ENCODE peak calls at places on chromosome 7, in five cellular contexts. U is GDM1, J is NCI-H2081 treated with DMSO at 0.1 percent for 48 hours, L is activated T-cell treated with anti-CD3 and anti-CD28 coated beads for 24 hours, G is GM03348. F is an unnamed sample.
A peak's percentile ranks its signal among the peaks of the same experiment; 100 is the strongest.

GRCh38 chr7:322708-323111 is 32.7 kb downstream of the FOXL3 start:
- DNase-seq in U (no peak), J (no peak), L (no peak), G (no peak), F (peak; percentile 68)

GRCh38 chr7:98321301-98321700 is 39.8 kb downstream of the BRI3 start:
- DNase-seq in U (no peak), J (no peak), L (no peak), G (no peak), F (no peak)

GRCh38 chr7:18257711-18258110 is 230.1 kb upstream of the PRPS1L1 start:
- DNase-seq in U (no peak), J (no peak), L (no peak), G (peak; percentile 27), F (no peak)

GRCh38 chr7:37405603-37406122 is 43.0 kb downstream of the ELMO1 start:
- DNase-seq in U (no peak), J (no peak), L (no peak), G (no peak), F (peak; percentile 94)

GRCh38 chr7:22617166-22617565 is 109.8 kb upstream of the IL6 start:
- DNase-seq in U (no peak), J (no peak), L (no peak), G (no peak), F (no peak)

GRCh38 chr7:37430644-37431043 is 18.0 kb downstream of the ELMO1 start:
- DNase-seq in U (no peak), J (no peak), L (no peak), G (no peak), F (no peak)

GRCh38 chr7:92598310-92598981 is 8.3 kb upstream of the FAM133B start:
- DNase-seq in U (no peak), J (no peak), L (no peak), G (no peak), F (no peak)

GRCh38 chr7:97722386-97722785 is 9.5 kb upstream of the TAC1 start:
- DNase-seq in U (no peak), J (no peak), L (no peak), G (no peak), F (no peak)

GRCh38 chr7:44320794-44321371 is 4.5 kb downstream of the CAMK2B start:
- DNase-seq in U (no peak), J (no peak), L (no peak), G (no peak), F (no peak)

GRCh38 chr7:142279616-142280015 is 21.8 kb upstream of the PRSS58 start:
- DNase-seq in U (no peak), J (no peak), L (no peak), G (no peak), F (no peak)

GRCh38 chr7:94888542-94888941 is 18.9 kb upstream of the PPP1R9A start:
- DNase-seq in U (no peak), J (no peak), L (no peak), G (no peak), F (no peak)

GRCh38 chr7:78792006-78792405 is 661.5 kb downstream of the MAGI2 start:
- DNase-seq in U (no peak), J (no peak), L (no peak), G (no peak), F (no peak)

GRCh38 chr7:42677751-42678231 is 234.1 kb downstream of the C7orf25 start:
- DNase-seq in U (no peak), J (no peak), L (no peak), G (peak; percentile 62), F (no peak)

GRCh38 chr7:107530749-107531148 is 33.0 kb downstream of the COG5 start:
- DNase-seq in U (no peak), J (no peak), L (no peak), G (no peak), F (no peak)

GRCh38 chr7:34991938-34992840 is 45.1 kb downstream of the DPY19L1 start:
- DNase-seq in U (no peak), J (no peak), L (peak; percentile 42), G (peak; percentile 16), F (no peak)

GRCh38 chr7:27219821-27220220 is 19.9 kb upstream of the HOXA13 start:
- DNase-seq in U (no peak), J (no peak), L (no peak), G (no peak), F (no peak)

GRCh38 chr7:31432831-31433340 is 81.0 kb upstream of the ITPRID1 start:
- DNase-seq in U (no peak), J (no peak), L (no peak), G (no peak), F (no peak)

GRCh38 chr7:83649701-83650100 is 762 bp upstream of the SEMA3E start:
- DNase-seq in U (no peak), J (no peak), L (no peak), G (no peak), F (no peak)

GRCh38 chr7:154342971-154343633 is 290.9 kb downstream of the DPP6 start:
- DNase-seq in U (no peak), J (no peak), L (no peak), G (no peak), F (no peak)

GRCh38 chr7:101319401-101319800 is 2.2 kb downstream of the IFT22 start:
- DNase-seq in U (no peak), J (no peak), L (no peak), G (no peak), F (no peak)

GRCh38 chr7:135169141-135169935 is 1.2 kb downstream of the CYREN start:
- DNase-seq in U (peak; percentile 34), J (no peak), L (peak; percentile 49), G (peak; percentile 42), F (no peak)

GRCh38 chr7:31476073-31476745 is 37.7 kb upstream of the ITPRID1 start:
- DNase-seq in U (no peak), J (no peak), L (no peak), G (no peak), F (no peak)

GRCh38 chr7:28748934-28749584 is 209.1 kb downstream of the TRIL start:
- DNase-seq in U (peak; percentile 16), J (no peak), L (no peak), G (peak; percentile 73), F (no peak)

GRCh38 chr7:156456503-156457115 is 184.0 kb upstream of the RNF32 start:
- DNase-seq in U (no peak), J (no peak), L (no peak), G (no peak), F (no peak)

GRCh38 chr7:15755061-15755460 is 68.6 kb upstream of the MEOX2 start:
- DNase-seq in U (no peak), J (no peak), L (no peak), G (peak; percentile 56), F (no peak)

GRCh38 chr7:1461640-1462375 is 2.5 kb upstream of the MICALL2 start:
- DNase-seq in U (no peak), J (no peak), L (no peak), G (no peak), F (no peak)

GRCh38 chr7:113796557-113796956 is 122.3 kb downstream of the PPP1R3A start:
- DNase-seq in U (no peak), J (no peak), L (no peak), G (no peak), F (no peak)

F was measured in kidney.